ENCODE peak calls at places on chromosomes 12 and 14, in five cellular contexts. One of them, this sample, is unnamed.

GRCh38 chr12:103583008-103583407 is 4.1 kb upstream of the STAB2 start:
- DNase-seq in A549: no peak
- DNase-seq in PC-3: no peak
- DNase-seq in fibroblast of lung: no peak
- DNase-seq in GM23248: no peak
- DNase-seq in this sample: no peak

GRCh38 chr14:101591121-101591520 is 29.8 kb downstream of the DIO3 start:
- DNase-seq in A549: no peak
- DNase-seq in PC-3: no peak
- DNase-seq in fibroblast of lung: no peak
- DNase-seq in GM23248: no peak
- DNase-seq in this sample: no peak

GRCh38 chr14:35365130-35366047 is 39.2 kb downstream of the NFKBIA start:
- DNase-seq in A549: peak; percentile 75
- DNase-seq in PC-3: peak; percentile 84
- DNase-seq in fibroblast of lung: peak; percentile 89
- DNase-seq in GM23248: peak; percentile 97
- DNase-seq in this sample: peak; percentile 89

GRCh38 chr12:91990525-91990924 is 155.1 kb downstream of the BTG1 start:
- DNase-seq in A549: no peak
- DNase-seq in PC-3: no peak
- DNase-seq in fibroblast of lung: peak; percentile 29
- DNase-seq in GM23248: no peak
- DNase-seq in this sample: peak; percentile 52

GRCh38 chr12:3820122-3820521 is 53.1 kb downstream of the PARP11 start:
- DNase-seq in A549: peak; percentile 10
- DNase-seq in PC-3: peak; percentile 38
- DNase-seq in fibroblast of lung: peak; percentile 17
- DNase-seq in GM23248: peak; percentile 52
- DNase-seq in this sample: peak; percentile 30

GRCh38 chr12:110565919-110566871 is 16.9 kb downstream of the PPTC7 start:
- DNase-seq in A549: no peak
- DNase-seq in PC-3: peak; percentile 98
- DNase-seq in fibroblast of lung: no peak
- DNase-seq in GM23248: no peak
- DNase-seq in this sample: no peak

GRCh38 chr12:59452746-59453145 is 143.1 kb upstream of the SLC16A7 start:
- DNase-seq in A549: no peak
- DNase-seq in PC-3: peak; percentile 7
- DNase-seq in fibroblast of lung: peak; percentile 6
- DNase-seq in GM23248: peak; percentile 58
- DNase-seq in this sample: peak; percentile 43

GRCh38 chr12:9674226-9674590 is 4.7 kb downstream of the CLEC2D start:
- DNase-seq in A549: no peak
- DNase-seq in PC-3: no peak
- DNase-seq in fibroblast of lung: no peak
- DNase-seq in GM23248: no peak
- DNase-seq in this sample: no peak

GRCh38 chr14:64796369-64796768 is 83.3 kb downstream of the SPTB start:
- DNase-seq in A549: no peak
- DNase-seq in PC-3: no peak
- DNase-seq in fibroblast of lung: no peak
- DNase-seq in GM23248: no peak
- DNase-seq in this sample: no peak

GRCh38 chr14:68520637-68521556 is 272.0 kb downstream of the ZFP36L1 start:
- DNase-seq in A549: peak; percentile 62
- DNase-seq in PC-3: peak; percentile 95
- DNase-seq in fibroblast of lung: no peak
- DNase-seq in GM23248: no peak
- DNase-seq in this sample: no peak

GRCh38 chr12:80648866-80649265 is 58.6 kb upstream of the MYF6 start:
- DNase-seq in A549: no peak
- DNase-seq in PC-3: peak; percentile 59
- DNase-seq in fibroblast of lung: peak; percentile 78
- DNase-seq in GM23248: peak; percentile 76
- DNase-seq in this sample: peak; percentile 86

GRCh38 chr14:33848706-33849454 is 102.0 kb downstream of the EGLN3 start:
- DNase-seq in A549: peak; percentile 73
- DNase-seq in PC-3: peak; percentile 91
- DNase-seq in fibroblast of lung: peak; percentile 20
- DNase-seq in GM23248: peak; percentile 69
- DNase-seq in this sample: peak; percentile 30

GRCh38 chr12:6827982-6828670 is at the start of gene P3H3:
- DNase-seq in A549: peak; percentile 60
- DNase-seq in PC-3: no peak
- DNase-seq in fibroblast of lung: peak; percentile 54
- DNase-seq in GM23248: peak; percentile 76
- DNase-seq in this sample: peak; percentile 42

GRCh38 chr12:47507221-47507620 is 198.6 kb downstream of the RPAP3 start:
- DNase-seq in A549: no peak
- DNase-seq in PC-3: no peak
- DNase-seq in fibroblast of lung: no peak
- DNase-seq in GM23248: peak; percentile 59
- DNase-seq in this sample: peak; percentile 32

GRCh38 chr12:95173392-95174251 is 43.6 kb downstream of the FGD6 start:
- DNase-seq in A549: peak; percentile 90
- DNase-seq in PC-3: no peak
- DNase-seq in fibroblast of lung: peak; percentile 81
- DNase-seq in GM23248: peak; percentile 67
- DNase-seq in this sample: peak; percentile 95

GRCh38 chr12:26810330-26810729 is 22.7 kb downstream of the ITPR2 start:
- DNase-seq in A549: no peak
- DNase-seq in PC-3: no peak
- DNase-seq in fibroblast of lung: peak; percentile 79
- DNase-seq in GM23248: peak; percentile 88
- DNase-seq in this sample: peak; percentile 87

GRCh38 chr14:21020977-21021545 is 3.8 kb downstream of the NDRG2 start:
- DNase-seq in A549: no peak
- DNase-seq in PC-3: no peak
- DNase-seq in fibroblast of lung: no peak
- DNase-seq in GM23248: no peak
- DNase-seq in this sample: no peak

GRCh38 chr14:21023817-21024667 is 819 bp downstream of the NDRG2 start:
- DNase-seq in A549: no peak
- DNase-seq in PC-3: no peak
- DNase-seq in fibroblast of lung: no peak
- DNase-seq in GM23248: no peak
- DNase-seq in this sample: no peak

GRCh38 chr14:21023174-21023573 is 1.7 kb downstream of the NDRG2 start:
- DNase-seq in A549: no peak
- DNase-seq in PC-3: no peak
- DNase-seq in fibroblast of lung: no peak
- DNase-seq in GM23248: no peak
- DNase-seq in this sample: no peak

GRCh38 chr14:21024668-21025373 is at the start of gene NDRG2:
- DNase-seq in A549: peak; percentile 14
- DNase-seq in PC-3: no peak
- DNase-seq in fibroblast of lung: no peak
- DNase-seq in GM23248: peak; percentile 37
- DNase-seq in this sample: no peak

GRCh38 chr14:21022686-21023085 is 2.2 kb downstream of the NDRG2 start:
- DNase-seq in A549: no peak
- DNase-seq in PC-3: no peak
- DNase-seq in fibroblast of lung: no peak
- DNase-seq in GM23248: no peak
- DNase-seq in this sample: no peak
- H3K27ac ChIP-seq in A549: no peak overlapping the region
- H3K27ac ChIP-seq in PC-3: no peak overlapping the region
- H3K27ac ChIP-seq in fibroblast of lung: no peak overlapping the region
- H3K27ac ChIP-seq in GM23248: no peak overlapping the region
- H3K27ac ChIP-seq in this sample: no peak overlapping the region

GRCh38 chr12:130161261-130162231 is 718 bp upstream of the FZD10 start:
- DNase-seq in A549: no peak
- DNase-seq in PC-3: no peak
- DNase-seq in fibroblast of lung: peak; percentile 11
- DNase-seq in GM23248: peak; percentile 12
- DNase-seq in this sample: peak; percentile 0

GRCh38 chr12:130162267-130162666 is at the start of gene FZD10:
- DNase-seq in A549: no peak
- DNase-seq in PC-3: no peak
- DNase-seq in fibroblast of lung: no peak
- DNase-seq in GM23248: peak; percentile 50
- DNase-seq in this sample: no peak

GRCh38 chr12:130158775-130159100 is 3.5 kb upstream of the FZD10 start:
- DNase-seq in A549: no peak
- DNase-seq in PC-3: no peak
- DNase-seq in fibroblast of lung: no peak
- DNase-seq in GM23248: no peak
- DNase-seq in this sample: no peak

GRCh38 chr12:130160306-130160705 is 2.0 kb upstream of the FZD10 start:
- DNase-seq in A549: no peak
- DNase-seq in PC-3: no peak
- DNase-seq in fibroblast of lung: no peak
- DNase-seq in GM23248: no peak
- DNase-seq in this sample: no peak

GRCh38 chr12:130160711-130161231 is 1.5 kb upstream of the FZD10 start:
- DNase-seq in A549: no peak
- DNase-seq in PC-3: no peak
- DNase-seq in fibroblast of lung: no peak
- DNase-seq in GM23248: no peak
- DNase-seq in this sample: no peak
- H3K4me2 ChIP-seq in A549: peak overlapping the region; percentile 51
- H3K4me2 ChIP-seq in PC-3: no peak overlapping the region
- H3K4me2 ChIP-seq in fibroblast of lung: no peak overlapping the region
- H3K4me2 ChIP-seq in GM23248: no peak overlapping the region
- H3K4me2 ChIP-seq in this sample: no peak overlapping the region

GRCh38 chr12:11162494-11162893 is 8.5 kb upstream of the SMIM10L1 start:
- DNase-seq in A549: no peak
- DNase-seq in PC-3: peak; percentile 2
- DNase-seq in fibroblast of lung: no peak
- DNase-seq in GM23248: peak; percentile 4
- DNase-seq in this sample: no peak
- H3K27ac ChIP-seq in A549: no peak overlapping the region
- H3K27ac ChIP-seq in PC-3: no peak overlapping the region
- H3K27ac ChIP-seq in fibroblast of lung: no peak overlapping the region
- H3K27ac ChIP-seq in GM23248: no peak overlapping the region
- H3K27ac ChIP-seq in this sample: no peak overlapping the region

DNA sequence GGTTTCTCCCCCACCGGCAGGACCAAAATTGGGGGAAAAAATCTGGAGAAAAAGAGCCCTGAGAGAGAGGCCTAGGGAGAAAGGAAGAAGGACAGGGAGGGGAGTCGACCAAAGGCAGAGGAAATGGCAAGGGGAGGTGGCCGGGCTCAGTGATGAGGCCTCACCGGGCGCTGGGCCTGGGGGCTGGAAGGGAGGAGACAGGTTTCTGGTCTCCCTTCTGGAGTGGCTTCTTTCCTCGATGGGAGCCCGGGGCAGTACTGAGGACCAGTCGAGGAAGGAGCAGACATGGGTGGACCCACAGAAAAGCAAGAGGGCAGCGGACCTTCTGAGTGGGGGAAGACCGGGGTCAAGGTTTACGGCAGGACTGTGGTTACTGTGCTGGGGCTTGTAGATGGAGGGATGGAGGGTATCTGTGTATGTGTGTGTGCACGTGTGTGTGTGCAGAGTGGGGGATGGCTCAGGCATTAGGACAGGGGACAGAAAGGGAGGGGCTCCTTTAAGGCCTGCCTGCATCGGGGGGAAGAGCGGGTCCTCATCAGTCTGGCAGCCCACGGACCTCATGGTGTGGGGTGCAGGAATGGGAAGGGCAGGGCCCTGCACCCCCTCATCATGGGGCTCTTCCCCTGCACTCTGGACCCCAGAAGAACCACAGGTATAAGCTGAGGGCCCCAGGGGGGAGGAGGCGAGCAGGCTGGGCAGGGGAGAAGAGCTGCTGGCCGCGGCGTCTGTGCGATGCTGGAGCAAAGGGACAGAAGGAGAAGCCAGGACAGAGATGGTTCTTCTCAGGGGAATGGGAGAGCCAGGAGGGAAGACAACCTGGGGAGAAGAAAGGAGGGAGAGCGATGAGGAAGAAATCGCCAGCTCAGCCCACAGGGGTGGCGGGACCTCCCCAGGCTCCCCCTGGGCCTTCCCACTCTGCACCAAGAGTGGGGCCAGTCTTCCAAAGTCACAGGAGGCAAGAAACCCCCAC is 15.1 kb upstream of the RPLP0 start:
- DNase-seq in A549: no peak
- DNase-seq in PC-3: no peak
- DNase-seq in fibroblast of lung: no peak
- DNase-seq in GM23248: no peak
- DNase-seq in this sample: no peak
- H3K4me2 ChIP-seq in A549: no peak overlapping the region
- H3K4me2 ChIP-seq in PC-3: no peak overlapping the region
- H3K4me2 ChIP-seq in fibroblast of lung: no peak overlapping the region
- H3K4me2 ChIP-seq in GM23248: no peak overlapping the region
- H3K4me2 ChIP-seq in this sample: no peak overlapping the region

GRCh38 chr14:60327447-60328331 is 78.7 kb downstream of the PPM1A start:
- DNase-seq in A549: peak; percentile 14
- DNase-seq in PC-3: peak; percentile 47
- DNase-seq in fibroblast of lung: peak; percentile 30
- DNase-seq in GM23248: peak; percentile 44
- DNase-seq in this sample: peak; percentile 11

GRCh38 chr14:60332869-60333268 is 83.8 kb downstream of the PPM1A start:
- DNase-seq in A549: no peak
- DNase-seq in PC-3: no peak
- DNase-seq in fibroblast of lung: no peak
- DNase-seq in GM23248: no peak
- DNase-seq in this sample: no peak

GRCh38 chr14:60328588-60328987 is 79.6 kb downstream of the PPM1A start:
- DNase-seq in A549: no peak
- DNase-seq in PC-3: no peak
- DNase-seq in fibroblast of lung: no peak
- DNase-seq in GM23248: no peak
- DNase-seq in this sample: no peak

GRCh38 chr14:60332046-60332399 is 83.0 kb downstream of the PPM1A start:
- DNase-seq in A549: no peak
- DNase-seq in PC-3: no peak
- DNase-seq in fibroblast of lung: no peak
- DNase-seq in GM23248: no peak
- DNase-seq in this sample: no peak

GRCh38 chr14:60331201-60332045 is 82.4 kb downstream of the PPM1A start:
- DNase-seq in A549: peak; percentile 72
- DNase-seq in PC-3: peak; percentile 96
- DNase-seq in fibroblast of lung: peak; percentile 51
- DNase-seq in GM23248: peak; percentile 48
- DNase-seq in this sample: peak; percentile 10
- H3K27ac ChIP-seq in A549: peak overlapping the region; percentile 76
- H3K27ac ChIP-seq in PC-3: no peak overlapping the region
- H3K27ac ChIP-seq in fibroblast of lung: no peak overlapping the region
- H3K27ac ChIP-seq in GM23248: no peak overlapping the region
- H3K27ac ChIP-seq in this sample: no peak overlapping the region

GRCh38 chr14:38127356-38127755 is 80.3 kb upstream of the SSTR1 start:
- DNase-seq in A549: no peak
- DNase-seq in PC-3: no peak
- DNase-seq in fibroblast of lung: no peak
- DNase-seq in GM23248: no peak
- DNase-seq in this sample: no peak
- H3K4me2 ChIP-seq in A549: no peak overlapping the region
- H3K4me2 ChIP-seq in PC-3: no peak overlapping the region
- H3K4me2 ChIP-seq in fibroblast of lung: no peak overlapping the region
- H3K4me2 ChIP-seq in GM23248: no peak overlapping the region
- H3K4me2 ChIP-seq in this sample: no peak overlapping the region

GRCh38 chr12:93176166-93176565 is 201.6 kb upstream of the NUDT4 start:
- DNase-seq in A549: no peak
- DNase-seq in PC-3: peak; percentile 18
- DNase-seq in fibroblast of lung: peak; percentile 51
- DNase-seq in GM23248: peak; percentile 76
- DNase-seq in this sample: peak; percentile 66
- H3K27ac ChIP-seq in A549: no peak overlapping the region
- H3K27ac ChIP-seq in PC-3: no peak overlapping the region
- H3K27ac ChIP-seq in fibroblast of lung: peak overlapping the region; percentile 1
- H3K27ac ChIP-seq in GM23248: peak overlapping the region; percentile 68
- H3K27ac ChIP-seq in this sample: peak overlapping the region; percentile 38